ENCODE peak calls at places on chromosome 13, in seven cellular contexts. K is ovary, S is tibial nerve, Q is heart left ventricle, G is thyroid gland, P is kidney, J is uterus. A is an unnamed sample.

GRCh38 chr13:103133551-103133950 is 67.3 kb upstream of the SLC10A2 start:
- DNase-seq in K (no peak), S (no peak), Q (no peak), G (peak; percentile 3), P (no peak), J (no peak), A (peak; percentile 21)

GRCh38 chr13:25462301-25463125 is 90.7 kb downstream of the ATP8A2 start:
- DNase-seq in K (no peak), S (no peak), Q (no peak), G (no peak), P (no peak), J (no peak), A (no peak)

GRCh38 chr13:51323824-51324511 is 15.5 kb upstream of the SERPINE3 start:
- DNase-seq in K (no peak), S (no peak), Q (no peak), G (no peak), P (no peak), J (no peak), A (no peak)

GRCh38 chr13:59834801-59835200 is 328.9 kb downstream of the DIAPH3 start:
- DNase-seq in K (no peak), S (no peak), Q (no peak), G (no peak), P (no peak), J (no peak), A (no peak)

GRCh38 chr13:114212096-114212495 is 22.6 kb upstream of the CDC16 start:
- DNase-seq in K (no peak), S (no peak), Q (no peak), G (no peak), P (no peak), J (no peak), A (no peak)

GRCh38 chr13:51105046-51105445 is 6.0 kb downstream of the C13orf42 start:
- DNase-seq in K (no peak), S (no peak), Q (no peak), G (no peak), P (no peak), J (no peak), A (no peak)

GRCh38 chr13:29676535-29676934 is 81.0 kb upstream of the SLC7A1 start:
- DNase-seq in K (no peak), S (no peak), Q (no peak), G (no peak), P (no peak), J (no peak), A (no peak)

GRCh38 chr13:98405107-98405571 is 171.8 kb downstream of the STK24 start:
- DNase-seq in K (no peak), S (no peak), Q (no peak), G (peak; percentile 28), P (no peak), J (no peak), A (no peak)

GRCh38 chr13:76600086-76600485 is 286.1 kb downstream of the KCTD12 start:
- DNase-seq in K (no peak), S (no peak), Q (no peak), G (no peak), P (no peak), J (no peak), A (no peak)

GRCh38 chr13:100392709-100393630 is 195.6 kb downstream of the GGACT start:
- DNase-seq in K (peak; percentile 93), S (peak; percentile 54), Q (peak; percentile 60), G (peak; percentile 53), P (peak; percentile 85), J (peak; percentile 95), A (no peak)

GRCh38 chr13:33918199-33918932 is 100.4 kb downstream of the RFC3 start:
- DNase-seq in K (no peak), S (no peak), Q (no peak), G (no peak), P (no peak), J (no peak), A (no peak)

GRCh38 chr13:46184277-46184699 is 2.3 kb upstream of the LCP1 start:
- DNase-seq in K (no peak), S (no peak), Q (peak; percentile 31), G (peak; percentile 25), P (no peak), J (no peak), A (no peak)

GRCh38 chr13:41222259-41222852 is 28.0 kb upstream of the KBTBD7 start:
- DNase-seq in K (peak; percentile 30), S (no peak), Q (no peak), G (peak; percentile 33), P (no peak), J (peak; percentile 39), A (no peak)

GRCh38 chr13:106490177-106490576 is 45.3 kb downstream of the EFNB2 start:
- DNase-seq in K (no peak), S (no peak), Q (no peak), G (no peak), P (no peak), J (no peak), A (no peak)

GRCh38 chr13:102779426-102780159 is 6.0 kb upstream of the TEX30 start:
- DNase-seq in K (no peak), S (no peak), Q (no peak), G (no peak), P (no peak), J (no peak), A (no peak)

GRCh38 chr13:51913421-51914136 is 51.8 kb downstream of the CCDC70 start:
- DNase-seq in K (no peak), S (no peak), Q (no peak), G (no peak), P (no peak), J (no peak), A (no peak)

GRCh38 chr13:68358218-68358817 is 1128.2 kb upstream of the PCDH9 start:
- DNase-seq in K (no peak), S (no peak), Q (no peak), G (no peak), P (no peak), J (no peak), A (no peak)

GRCh38 chr13:94251801-94252200 is 227.7 kb downstream of the DCT start:
- DNase-seq in K (peak; percentile 37), S (no peak), Q (peak; percentile 46), G (no peak), P (no peak), J (no peak), A (no peak)

DNA sequence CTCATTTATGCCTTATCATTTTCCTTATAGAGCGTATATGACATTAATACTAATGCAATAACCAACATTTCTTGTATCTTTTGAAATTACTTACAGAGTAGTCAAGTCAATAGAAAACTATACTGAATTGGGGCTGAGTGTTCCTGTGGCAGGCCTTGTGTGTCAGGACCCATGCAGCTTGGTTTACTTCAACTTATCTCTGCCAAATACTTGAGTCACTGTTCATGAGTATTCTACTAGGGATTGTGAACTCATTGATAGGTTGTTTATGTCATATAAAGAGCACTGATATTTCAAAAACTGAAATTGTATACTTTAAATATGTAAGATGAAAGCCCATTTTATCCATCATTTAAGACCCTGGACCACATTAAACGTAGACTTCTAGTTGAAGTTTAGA is 688.6 kb upstream of the SLITRK1 start:
- DNase-seq in K (no peak), S (no peak), Q (no peak), G (no peak), P (no peak), J (no peak), A (no peak)
- H3K4me1 ChIP-seq in K (no peaks in the 10 kb centered on the region), S (no peaks in the 10 kb centered on the region), Q (no peaks in the 10 kb centered on the region), G (no peaks in the 10 kb centered on the region), P (no peaks in the 10 kb centered on the region), J (no peaks in the 10 kb centered on the region), A (no peaks in the 10 kb centered on the region)

DNA sequence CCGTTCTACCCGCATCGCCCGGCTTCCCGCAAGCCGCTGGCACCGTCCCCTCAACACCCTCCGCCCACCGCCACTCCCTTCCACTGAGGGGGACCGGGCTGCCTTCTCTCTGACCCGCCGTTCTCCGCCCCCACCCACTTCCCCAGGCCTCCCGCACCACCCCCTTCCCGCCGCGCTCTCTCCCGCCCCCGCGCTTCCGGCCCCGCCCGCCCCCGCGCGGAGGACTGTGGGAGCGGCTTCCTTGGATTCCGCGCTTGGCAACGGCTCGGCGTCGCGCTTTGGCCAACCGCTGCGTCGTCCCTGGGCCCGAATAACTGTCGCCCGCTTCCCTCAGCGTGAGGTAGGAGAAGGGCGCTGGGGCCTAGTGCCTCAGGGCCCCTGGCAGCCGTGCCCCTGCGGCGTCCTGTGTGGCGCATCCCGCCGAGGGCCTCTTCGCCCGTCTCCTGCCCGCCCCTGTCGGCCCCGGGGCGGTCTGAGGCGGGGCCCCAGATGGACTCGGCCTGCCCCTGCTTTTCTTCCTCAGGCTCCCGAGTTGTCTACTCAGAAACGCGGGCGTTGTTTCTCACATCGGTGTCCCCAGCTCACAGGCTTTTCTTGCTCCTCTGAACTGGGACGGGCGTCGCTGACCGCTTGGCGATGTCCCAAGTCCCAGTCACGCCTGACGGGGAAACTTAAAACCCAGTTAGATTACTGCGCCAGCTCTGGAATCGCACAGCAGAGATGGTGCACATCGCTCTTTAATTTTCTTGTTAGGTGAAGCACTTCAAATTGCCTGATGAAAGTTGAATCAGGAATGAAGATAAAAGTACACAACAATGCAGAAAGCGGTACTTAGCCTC is at the start of gene IFT88:
- DNase-seq in K (peak; percentile 87), S (peak; percentile 74), Q (peak; percentile 93), G (peak; percentile 95), P (peak; percentile 96), J (peak; percentile 84), A (peak; percentile 87)
- TF ChIP-seq CTCF in K (no peak), S (peak; percentile 28), Q (no peak), G (no peak), P (peak; percentile 3), J (peak; percentile 32), A (no peak)

GRCh38 chr13:27637289-27637626 is 15.6 kb downstream of the POLR1D start:
- DNase-seq in K (no peak), S (no peak), Q (no peak), G (no peak), P (no peak), J (no peak), A (no peak)
- H3K27ac ChIP-seq in K (no peak overlapping the region), S (no peak overlapping the region), Q (no peak overlapping the region), G (no peak overlapping the region), P (no peak overlapping the region), J (no peak overlapping the region), A (no peak overlapping the region)

GRCh38 chr13:104979281-104979680 is 1556.2 kb downstream of the EFNB2 start:
- DNase-seq in K (no peak), S (no peak), Q (no peak), G (no peak), P (no peak), J (no peak), A (no peak)
- H3K4me1 ChIP-seq in K (no peaks in the 10 kb centered on the region), S (no peaks in the 10 kb centered on the region), Q (no peaks in the 10 kb centered on the region), G (no peaks in the 10 kb centered on the region), P (no peaks in the 10 kb centered on the region), J (no peaks in the 10 kb centered on the region), A (no peaks in the 10 kb centered on the region)

DNA sequence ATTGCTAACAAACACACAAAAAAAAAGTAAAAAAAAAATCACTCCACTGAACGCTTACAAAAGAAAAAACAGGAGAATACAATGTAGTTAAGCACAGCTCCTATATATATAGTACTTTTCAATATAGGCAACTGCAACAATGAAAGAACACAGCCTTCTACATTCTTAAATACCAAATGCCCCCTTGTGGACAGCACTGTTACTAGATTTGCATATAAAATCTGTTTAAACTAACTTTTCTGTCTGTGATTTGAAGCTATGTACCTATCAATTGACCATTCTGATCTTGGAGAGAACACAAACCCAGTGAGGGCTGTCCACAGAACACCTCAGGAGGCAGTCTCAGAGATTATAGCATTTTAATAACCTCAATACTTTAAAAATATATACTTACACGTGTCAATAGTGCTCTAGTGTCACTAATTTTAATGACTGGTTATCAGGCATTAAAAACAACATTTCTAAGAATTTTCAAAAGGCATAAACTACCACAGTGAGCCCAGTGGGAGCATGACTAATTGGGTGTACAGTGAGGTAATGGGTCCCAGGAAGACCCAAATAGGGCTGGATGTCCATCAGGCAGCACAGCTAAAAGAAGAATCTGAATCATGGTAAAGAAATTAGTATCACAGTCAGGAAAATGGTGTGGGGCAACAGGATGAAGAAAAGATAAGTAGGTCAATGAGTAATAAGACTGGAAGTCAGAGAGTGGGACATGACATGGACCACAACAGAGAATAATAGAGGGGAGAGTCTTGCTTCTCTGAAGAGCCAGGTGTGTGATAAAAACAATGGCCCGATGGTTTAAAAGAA is 22.2 kb downstream of the CCDC169 start:
- DNase-seq in K (peak; percentile 49), S (no peak), Q (no peak), G (peak; percentile 30), P (no peak), J (peak; percentile 58), A (no peak)
- TF ChIP-seq CTCF in K (peak; percentile 50), S (peak; percentile 61), Q (peak; percentile 71), G (peak; percentile 27), P (peak; percentile 59), J (peak; percentile 62), A (peak; percentile 43)

A was measured in pancreas.